ENCODE peak calls at places on chromosomes 1 and 21, in five cellular contexts. E is stimulated activated CD8-positive, alpha-beta memory T cell treated with anti-CD3 and anti-CD28 coated beads, Interleukin-7, amount 100 ng/mL, for 1 hour; F is stimulated activated CD4-positive, alpha-beta T cell treated with anti-CD3 and anti-CD28 coated beads, Interleukin-15, amount 100 ng/mL, for 1 hour; Q is DMS153; H is progenitor cell of endocrine pancreas. W is an unnamed sample.

GRCh38 chr1:96698332-96698983 is 23.1 kb upstream of the PTBP2 start:
- DNase-seq in E (no peak), F (no peak), Q (no peak), H (no peak), W (no peak)

GRCh38 chr21:21158376-21158918 is 160.2 kb downstream of the NCAM2 start:
- DNase-seq in E (no peak), F (no peak), Q (no peak), H (no peak), W (no peak)

GRCh38 chr1:51168266-51168845 is 66.3 kb downstream of the C1orf185 start:
- DNase-seq in E (no peak), F (no peak), Q (no peak), H (no peak), W (peak; percentile 47)

GRCh38 chr1:222777977-222778376 is 36.9 kb upstream of the DISP1 start:
- DNase-seq in E (no peak), F (no peak), Q (peak; percentile 74), H (no peak), W (no peak)

GRCh38 chr1:89516055-89516454 is 8.6 kb upstream of the LRRC8B start:
- DNase-seq in E (no peak), F (no peak), Q (no peak), H (no peak), W (no peak)

GRCh38 chr1:66415830-66416229 is 118.1 kb upstream of the SGIP1 start:
- DNase-seq in E (no peak), F (no peak), Q (no peak), H (no peak), W (no peak)

GRCh38 chr21:38802050-38803026 is 3.4 kb upstream of the ETS2 start:
- DNase-seq in E (no peak), F (no peak), Q (peak; percentile 25), H (no peak), W (no peak)

GRCh38 chr1:185996211-185996610 is 262.0 kb downstream of the HMCN1 start:
- DNase-seq in E (no peak), F (no peak), Q (no peak), H (no peak), W (no peak)

GRCh38 chr1:23801876-23802275 is 1.3 kb upstream of the GALE start:
- DNase-seq in E (no peak), F (no peak), Q (no peak), H (no peak), W (no peak)

GRCh38 chr1:169527461-169528213 is 41.9 kb upstream of the SLC19A2 start:
- DNase-seq in E (no peak), F (no peak), Q (peak; percentile 79), H (no peak), W (no peak)

GRCh38 chr1:156838972-156839371 is 19.9 kb downstream of the INSRR start:
- DNase-seq in E (no peak), F (no peak), Q (no peak), H (no peak), W (peak; percentile 43)

GRCh38 chr1:225418598-225418997 is 9.2 kb downstream of the LBR start:
- DNase-seq in E (no peak), F (no peak), Q (no peak), H (no peak), W (no peak)

GRCh38 chr1:56404561-56405030 is 174.8 kb downstream of the PLPP3 start:
- DNase-seq in E (no peak), F (no peak), Q (no peak), H (no peak), W (no peak)

W was measured in MM.1S.